ENCODE peak calls at places on chromosomes 16 and 17, in four cellular contexts. O, S, L and N are unnamed samples.

GRCh38 chr17:39706383-39706782 is 6.5 kb downstream of the ERBB2 start:
- DNase-seq in L (no peak), O (no peak), S (no peak), N (no peak)

GRCh38 chr16:55567382-55567781 is 898 bp downstream of the CAPNS2 start:
- DNase-seq in O (no peak), S (no peak), L (peak), N (no peak)

GRCh38 chr17:2852211-2852610 is 56.0 kb downstream of the RAP1GAP2 start:
- DNase-seq in S (no peak), O (no peak), L (no peak), N (peak)

GRCh38 chr17:13228711-13229110 is 210.9 kb upstream of the ELAC2 start:
- DNase-seq in O (no peak), S (no peak), L (no peak), N (no peak)

GRCh38 chr17:39699818-39700147 is at the start of gene ERBB2:
- DNase-seq in O (peak), S (no peak), L (peak), N (no peak)

GRCh38 chr17:9236286-9237052 is 215.2 kb downstream of the NTN1 start:
- DNase-seq in L (no peak), O (no peak), S (no peak), N (no peak)

GRCh38 chr17:45234641-45235040 is 13.0 kb downstream of the FMNL1 start:
- DNase-seq in O (no peak), S (peak), L (no peak), N (peak)

GRCh38 chr16:24723663-24724062 is 5.8 kb upstream of the TNRC6A start:
- DNase-seq in O (no peak), L (no peak), S (no peak), N (no peak)

GRCh38 chr16:78458588-78458987 is 359.1 kb downstream of the WWOX start:
- DNase-seq in L (no peak), S (no peak), O (no peak), N (no peak)

GRCh38 chr16:58421529-58421928 is 29.3 kb downstream of the GINS3 start:
- DNase-seq in O (no peak), L (peak), S (no peak), N (no peak)

GRCh38 chr17:36743130-36743529 is 141.7 kb downstream of the MRM1 start:
- DNase-seq in L (no peak), S (no peak), O (no peak), N (no peak)

GRCh38 chr17:62111562-62112180 is 46.6 kb upstream of the MED13 start:
- DNase-seq in L (no peak), S (no peak), O (no peak), N (no peak)

GRCh38 chr16:51141541-51141940 is 9.5 kb downstream of the SALL1 start:
- DNase-seq in O (no peak), L (no peak), S (no peak), N (no peak)

GRCh38 chr17:7216242-7217112 is 3.2 kb downstream of the DLG4 start:
- DNase-seq in L (no peak), S (no peak), O (no peak), N (no peak)

GRCh38 chr16:48534601-48535340 is 75.2 kb downstream of the N4BP1 start:
- DNase-seq in O (no peak), L (no peak), S (no peak), N (no peak)

GRCh38 chr17:3890082-3890892 is 2.6 kb downstream of the CAMKK1 start:
- DNase-seq in O (peak), L (peak), S (no peak), N (no peak)

GRCh38 chr17:45666641-45667040 is 117.5 kb upstream of the CRHR1 start:
- DNase-seq in L (no peak), S (no peak), O (no peak), N (no peak)

GRCh38 chr16:9103546-9103945 is 12.1 kb downstream of the HAPSTR1 start:
- DNase-seq in O (no peak), L (no peak), S (no peak), N (no peak)

GRCh38 chr17:2795412-2796163 is 650 bp upstream of the RAP1GAP2 start:
- DNase-seq in L (no peak), O (no peak), S (no peak), N (no peak)

GRCh38 chr17:71188811-71189492 is 931.9 kb upstream of the SOX9 start:
- DNase-seq in S (no peak), O (no peak), L (peak), N (no peak)

GRCh38 chr16:31214705-31215286 is 877 bp downstream of the TRIM72 start:
- DNase-seq in L (no peak), S (no peak), O (no peak), N (no peak)

GRCh38 chr17:45432405-45433113 is at the start of gene ARHGAP27:
- DNase-seq in O (no peak), L (no peak), S (peak), N (no peak)

GRCh38 chr17:16027708-16028584 is 28.3 kb downstream of the TTC19 start:
- DNase-seq in L (peak), O (no peak), S (peak), N (no peak)

GRCh38 chr16:79218358-79218757 is 382.2 kb downstream of the MAF start:
- DNase-seq in O (no peak), L (no peak), S (no peak), N (no peak)

GRCh38 chr17:69961488-69962145 is 113.4 kb upstream of the KCNJ16 start:
- DNase-seq in O (peak), S (no peak), L (no peak), N (no peak)